ENCODE peak calls at places on chromosomes 3 and 15, in six cellular contexts. Y is stomach, Q is endothelial cell of umbilical vein, L is sigmoid colon, C is spleen, K is HepG2. J is an unnamed sample.
A peak's percentile ranks its signal among the peaks of the same experiment; 100 is the strongest.

GRCh38 chr3:170499562-170500156 is 81.0 kb downstream of the CLDN11 start:
- DNase-seq in K (peak; percentile 79), Q (peak; percentile 39), C (no peak), L (no peak), Y (peak; percentile 42), J (no peak)

GRCh38 chr3:197487911-197488391 is 67.8 kb downstream of the BDH1 start:
- DNase-seq in K (peak; percentile 72), Y (no peak), Q (peak; percentile 98), C (no peak), L (no peak), J (peak; percentile 72)

GRCh38 chr3:632571-633170 is 436.1 kb downstream of the CHL1 start:
- DNase-seq in Q (peak; percentile 26), C (no peak), L (no peak), Y (peak; percentile 37), K (peak; percentile 32), J (no peak)

GRCh38 chr3:27900316-27900715 is 178.2 kb upstream of the EOMES start:
- DNase-seq in Y (no peak), K (no peak), L (no peak), C (no peak), Q (no peak), J (no peak)

GRCh38 chr3:105139851-105140560 is 226.7 kb upstream of the ALCAM start:
- DNase-seq in K (no peak), C (no peak), L (no peak), Q (no peak), Y (no peak), J (no peak)

GRCh38 chr3:138946554-138947302 is at the start of the genes FOXL2 and FOXL2NB:
- DNase-seq in C (peak; percentile 81), L (no peak), Y (no peak), Q (no peak), K (no peak), J (no peak)

GRCh38 chr3:51588724-51589123 is 50.2 kb downstream of the RAD54L2 start:
- DNase-seq in L (no peak), Y (no peak), Q (peak; percentile 58), K (no peak), C (no peak), J (no peak)

GRCh38 chr3:87313641-87314040 is 37.3 kb upstream of the POU1F1 start:
- DNase-seq in Q (no peak), Y (no peak), L (no peak), C (no peak), K (no peak), J (no peak)

GRCh38 chr3:102682761-102683160 is 247.9 kb downstream of the ZPLD1 start:
- DNase-seq in Y (no peak), L (no peak), C (no peak), Q (no peak), K (no peak), J (no peak)

GRCh38 chr3:175343946-175344345 is 484.8 kb downstream of the NAALADL2 start:
- DNase-seq in K (no peak), L (no peak), Q (no peak), C (no peak), Y (no peak), J (no peak)

GRCh38 chr15:34239151-34239761 is 14.4 kb downstream of the EMC4 start:
- DNase-seq in L (no peak), Y (no peak), C (no peak), Q (peak; percentile 78), K (peak; percentile 6), J (no peak)

GRCh38 chr3:50550079-50550736 is 17.3 kb downstream of the C3orf18 start:
- DNase-seq in Q (peak; percentile 52), C (no peak), Y (peak; percentile 72), L (no peak), K (peak; percentile 36), J (peak; percentile 28)

GRCh38 chr15:56168394-56168793 is 75.3 kb downstream of the RFX7 start:
- DNase-seq in Q (no peak), K (no peak), L (no peak), Y (no peak), C (no peak), J (no peak)

DNA sequence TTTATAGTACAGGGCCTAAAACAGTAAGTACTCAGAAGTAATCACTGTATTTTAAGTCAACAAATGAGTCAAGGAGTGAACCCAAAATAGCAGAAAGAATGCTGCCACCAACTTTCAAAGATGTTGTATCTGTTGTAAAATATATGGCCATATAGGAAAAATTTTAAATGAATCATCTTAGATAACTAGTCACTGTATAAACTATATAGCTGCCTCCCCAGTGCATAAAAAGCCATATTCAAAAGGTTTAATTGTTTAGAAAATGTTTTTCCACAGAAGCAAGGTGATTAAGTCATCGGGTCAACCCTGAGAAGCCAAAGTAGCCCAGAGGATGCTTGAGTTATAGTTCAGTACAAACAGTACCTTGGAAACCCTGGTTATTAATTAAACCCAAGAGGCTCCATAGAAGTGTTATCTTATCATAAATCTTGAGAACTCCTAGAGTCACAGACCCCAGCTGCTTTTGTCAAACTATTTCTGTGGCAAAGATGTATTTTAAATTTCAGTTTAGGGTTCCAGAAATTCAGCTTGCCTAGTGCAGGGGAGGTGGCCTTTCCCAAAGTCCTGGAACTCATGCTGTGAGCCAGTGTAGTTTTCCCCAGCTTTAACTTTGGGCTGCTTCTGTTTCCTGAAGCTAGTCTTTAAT is 39.2 kb downstream of the MBNL1 start:
- DNase-seq in L (no peak), K (peak; percentile 58), C (no peak), Y (no peak), Q (peak; percentile 34), J (no peak)
- TF ChIP-seq POLR2AphosphoS5 in L (peak; percentile 13), K (no peak), C (peak; percentile 4), Y (no peak), Q (no peak), J (no peak)

DNA sequence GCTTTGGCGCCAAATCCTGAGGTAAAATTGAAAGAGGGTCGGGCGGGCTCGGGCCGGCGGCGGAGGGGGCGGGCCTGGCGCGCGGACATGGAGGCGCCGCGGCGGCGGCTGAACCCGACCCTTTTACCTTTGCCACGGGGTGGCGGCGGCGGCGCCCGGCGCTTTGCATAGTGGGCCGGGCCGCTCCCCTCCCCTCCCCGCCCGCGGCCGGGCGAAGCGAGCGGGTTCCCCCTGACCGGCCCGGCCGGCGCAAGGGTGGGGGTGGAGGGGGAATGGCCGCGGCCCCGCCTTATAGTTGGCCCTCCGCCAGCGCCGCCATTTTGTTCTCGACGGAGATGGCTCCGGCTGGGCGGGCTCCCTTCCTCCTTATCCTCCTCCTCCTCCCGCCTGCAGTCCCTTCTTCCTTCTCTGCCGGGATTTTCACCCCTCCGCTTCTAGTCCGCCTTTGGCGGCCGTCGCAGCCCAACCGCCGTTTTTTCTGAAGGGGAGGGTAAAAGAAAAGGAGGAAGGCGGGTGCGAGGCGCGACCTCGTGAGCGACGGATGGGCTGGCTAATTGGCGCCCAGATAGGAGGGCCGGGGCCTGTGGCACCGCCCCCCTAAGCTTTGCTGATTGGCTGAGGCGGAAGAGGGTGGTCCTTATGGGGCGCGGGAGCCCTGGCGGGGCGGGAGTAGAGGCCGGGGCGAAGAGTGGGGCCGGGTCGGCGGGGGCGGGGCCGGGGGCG is 664 bp downstream of the NR2C2 start:
- DNase-seq in L (peak; percentile 98), Y (peak; percentile 97), Q (peak; percentile 96), K (peak; percentile 89), C (peak; percentile 99), J (peak; percentile 96)
- H3K36me3 ChIP-seq in L (no peaks in the 10 kb centered on the region), Y (peaks cover 13% of the 10 kb centered on the region), Q (peaks cover 5% of the 10 kb centered on the region), K (peaks cover 4% of the 10 kb centered on the region), C (peaks cover 24% of the 10 kb centered on the region), J (peaks cover under 1% of the 10 kb centered on the region)

GRCh38 chr15:69456208-69457166 is 3.9 kb downstream of the RPLP1 start:
- DNase-seq in Q (no peak), K (no peak), L (no peak), C (no peak), Y (no peak), J (no peak)

GRCh38 chr15:69451951-69452701 is 492 bp upstream of the RPLP1 start:
- DNase-seq in Q (no peak), Y (no peak), C (no peak), K (peak; percentile 92), L (peak; percentile 72), J (no peak)

GRCh38 chr15:69457304-69458280 is 5.0 kb downstream of the RPLP1 start:
- DNase-seq in K (no peak), Y (no peak), Q (no peak), L (no peak), C (no peak), J (no peak)

GRCh38 chr15:69452702-69453513 is at the start of gene RPLP1:
- DNase-seq in C (peak; percentile 99), Q (peak; percentile 95), Y (peak; percentile 98), L (peak; percentile 99), K (no peak), J (peak; percentile 96)

GRCh38 chr15:69454953-69455352 is 2.3 kb downstream of the RPLP1 start:
- DNase-seq in C (no peak), Q (no peak), K (no peak), L (no peak), Y (no peak), J (no peak)
- TF ChIP-seq POLR2AphosphoS5 in C (no peak), Q (no peak), K (peak; percentile 43), L (no peak), Y (no peak), J (no peak)

GRCh38 chr3:60190073-60190472 is 1061.2 kb downstream of the FHIT start:
- DNase-seq in C (no peak), Y (no peak), L (no peak), Q (no peak), K (no peak), J (no peak)
- H3K36me3 ChIP-seq in C (no peaks in the 10 kb centered on the region), Y (no peaks in the 10 kb centered on the region), L (no peaks in the 10 kb centered on the region), Q (no peaks in the 10 kb centered on the region), K (no peaks in the 10 kb centered on the region), J (no peaks in the 10 kb centered on the region)

GRCh38 chr3:144375122-144375521 is 403.5 kb downstream of the DIPK2A start:
- DNase-seq in K (no peak), Q (no peak), Y (no peak), C (no peak), L (no peak), J (no peak)

GRCh38 chr3:144384241-144384979 is 412.8 kb downstream of the DIPK2A start:
- DNase-seq in Q (no peak), L (no peak), K (no peak), Y (no peak), C (no peak), J (no peak)

GRCh38 chr3:144381607-144382006 is 410.0 kb downstream of the DIPK2A start:
- DNase-seq in Q (no peak), Y (no peak), L (no peak), K (no peak), C (no peak), J (no peak)

DNA sequence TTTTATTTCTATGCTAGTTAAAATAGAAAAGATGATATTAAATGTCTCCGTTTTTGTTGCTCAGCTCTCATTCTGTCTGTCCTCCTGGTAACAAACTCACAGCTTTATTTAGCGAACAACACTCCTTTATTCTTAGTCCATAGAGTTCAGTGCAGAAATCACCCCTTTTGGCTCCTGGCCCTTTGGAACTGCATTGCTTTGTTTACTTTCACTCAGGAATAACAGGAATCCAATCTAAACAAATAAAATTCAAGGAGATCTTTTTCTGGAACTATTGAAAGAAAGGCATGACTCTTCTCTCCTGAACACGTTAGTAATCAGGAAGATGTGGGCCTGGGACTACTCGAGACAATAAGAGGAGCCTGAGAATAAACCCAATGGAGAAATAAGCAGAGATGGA is 409.2 kb downstream of the DIPK2A start:
- DNase-seq in Y (peak; percentile 41), Q (no peak), L (no peak), C (no peak), K (no peak), J (no peak)
- TF ChIP-seq POLR2AphosphoS5 in Y (no peak), Q (no peak), L (no peak), C (no peak), K (no peak), J (no peak)

J was measured in breast epithelium.